ENCODE peak calls at places on chromosomes 3 and 15, in eight cellular contexts. S is dorsolateral prefrontal cortex, Q is psoas muscle, O is activated B cell treated with CpG ODN at 0.5 μM for 24 hours, M is left ventricle myocardium inferior, P is fibroblast of lung, R is astrocyte of the spinal cord, T is tibial artery. E is an unnamed sample.
A peak's percentile ranks its signal among the peaks of the same experiment; 100 is the strongest.

GRCh38 chr15:55683366-55683765 is 59.6 kb downstream of the PRTG start:
- DNase-seq in P (peak; percentile 65), M (no peak), T (no peak), Q (no peak), R (peak; percentile 41), O (no peak), S (no peak), E (no peak)

GRCh38 chr3:58271901-58272501 is 34.0 kb upstream of the RPP14 start:
- DNase-seq in Q (no peak), S (no peak), P (peak; percentile 95), T (no peak), M (no peak), R (peak; percentile 92), O (no peak), E (no peak)

GRCh38 chr3:113948015-113948917 is 453 bp downstream of the ZDHHC23 start:
- DNase-seq in M (no peak), P (peak; percentile 6), Q (no peak), T (no peak), R (no peak), O (no peak), S (peak; percentile 30), E (peak; percentile 49)

GRCh38 chr3:10927551-10927950 is 65.0 kb upstream of the SLC6A1 start:
- DNase-seq in R (no peak), M (no peak), Q (no peak), P (no peak), O (no peak), S (no peak), T (no peak), E (no peak)

GRCh38 chr3:27990347-27990746 is 251.1 kb upstream of the CMC1 start:
- DNase-seq in R (no peak), T (no peak), S (no peak), Q (no peak), O (no peak), P (no peak), M (no peak), E (no peak)

GRCh38 chr15:62564889-62565288 is 399.8 kb upstream of the C2CD4B start:
- DNase-seq in M (no peak), T (no peak), O (no peak), P (no peak), Q (no peak), R (no peak), S (no peak), E (no peak)

GRCh38 chr15:60255390-60255789 is 142.4 kb downstream of the ANXA2 start:
- DNase-seq in T (no peak), R (no peak), P (no peak), O (no peak), S (no peak), Q (no peak), M (no peak), E (no peak)

GRCh38 chr3:8110966-8111798 is 390.4 kb upstream of the LMCD1 start:
- DNase-seq in R (peak; percentile 68), T (peak; percentile 64), O (no peak), Q (no peak), M (no peak), P (peak; percentile 72), S (peak; percentile 60), E (peak; percentile 72)

GRCh38 chr3:129314757-129315385 is 36.2 kb downstream of the HMCES start:
- DNase-seq in M (peak; percentile 90), R (peak; percentile 90), Q (peak; percentile 89), O (peak; percentile 57), S (peak; percentile 86), T (peak; percentile 90), P (peak; percentile 85), E (peak; percentile 73)

GRCh38 chr3:189629803-189630455 is 1.3 kb upstream of the TP63 start:
- DNase-seq in S (no peak), P (no peak), T (no peak), M (peak; percentile 25), Q (peak; percentile 57), R (peak; percentile 9), O (no peak), E (no peak)

GRCh38 chr15:68418611-68419161 is 13.3 kb downstream of the ITGA11 start:
- DNase-seq in M (no peak), T (no peak), Q (no peak), P (peak; percentile 79), O (peak; percentile 1), S (no peak), R (peak; percentile 72), E (no peak)

GRCh38 chr3:195286115-195286872 is 15.3 kb upstream of the XXYLT1 start:
- DNase-seq in R (peak; percentile 56), T (no peak), Q (no peak), P (peak; percentile 55), S (no peak), O (no peak), M (no peak), E (no peak)

GRCh38 chr15:42315435-42316020 is 42.3 kb upstream of the TMEM87A start:
- DNase-seq in O (no peak), Q (no peak), T (no peak), R (no peak), P (no peak), S (no peak), M (no peak), E (no peak)

GRCh38 chr3:24088782-24089181 is 143.7 kb downstream of the NR1D2 start:
- DNase-seq in S (no peak), O (no peak), R (peak; percentile 8), M (no peak), T (no peak), Q (no peak), P (peak; percentile 11), E (no peak)

GRCh38 chr3:167209011-167209410 is 171.1 kb downstream of the ZBBX start:
- DNase-seq in M (no peak), S (no peak), R (no peak), T (no peak), O (no peak), P (no peak), Q (no peak), E (no peak)

GRCh38 chr3:112307557-112307956 is 13.5 kb upstream of the SLC9C1 start:
- DNase-seq in M (no peak), O (no peak), T (no peak), Q (no peak), P (no peak), R (no peak), S (no peak), E (no peak)

GRCh38 chr3:104892044-104892443 is 474.7 kb upstream of the ALCAM start:
- DNase-seq in T (no peak), P (no peak), O (no peak), S (no peak), Q (no peak), R (no peak), M (no peak), E (no peak)

GRCh38 chr3:77467702-77468407 is 428.0 kb downstream of the ROBO2 start:
- DNase-seq in P (peak; percentile 2), O (no peak), R (no peak), M (peak; percentile 21), T (peak; percentile 33), S (no peak), Q (no peak), E (no peak)

GRCh38 chr15:58114388-58114787 is 23.8 kb upstream of the AQP9 start:
- DNase-seq in R (no peak), Q (no peak), P (no peak), S (no peak), M (no peak), O (no peak), T (no peak), E (no peak)

GRCh38 chr3:161208931-161209330 is 12.2 kb upstream of the NMD3 start:
- DNase-seq in M (no peak), O (no peak), T (no peak), P (no peak), R (no peak), S (no peak), Q (no peak), E (no peak)
- TF ChIP-seq CTCF in M (no peak), O (no peak), T (no peak), P (no peak), R (no peak), S (no peak), Q (no peak), E (no peak)

GRCh38 chr15:64905119-64905831 is 6.4 kb upstream of the ANKDD1A start:
- DNase-seq in M (peak; percentile 84), Q (peak; percentile 86), T (peak; percentile 74), O (peak; percentile 78), R (peak; percentile 70), S (peak; percentile 73), P (peak; percentile 68), E (no peak)
- TF ChIP-seq CTCF in M (peak; percentile 98), Q (peak; percentile 70), T (peak; percentile 88), O (peak; percentile 59), R (peak; percentile 92), S (peak; percentile 92), P (peak; percentile 93), E (peak; percentile 52)

DNA sequence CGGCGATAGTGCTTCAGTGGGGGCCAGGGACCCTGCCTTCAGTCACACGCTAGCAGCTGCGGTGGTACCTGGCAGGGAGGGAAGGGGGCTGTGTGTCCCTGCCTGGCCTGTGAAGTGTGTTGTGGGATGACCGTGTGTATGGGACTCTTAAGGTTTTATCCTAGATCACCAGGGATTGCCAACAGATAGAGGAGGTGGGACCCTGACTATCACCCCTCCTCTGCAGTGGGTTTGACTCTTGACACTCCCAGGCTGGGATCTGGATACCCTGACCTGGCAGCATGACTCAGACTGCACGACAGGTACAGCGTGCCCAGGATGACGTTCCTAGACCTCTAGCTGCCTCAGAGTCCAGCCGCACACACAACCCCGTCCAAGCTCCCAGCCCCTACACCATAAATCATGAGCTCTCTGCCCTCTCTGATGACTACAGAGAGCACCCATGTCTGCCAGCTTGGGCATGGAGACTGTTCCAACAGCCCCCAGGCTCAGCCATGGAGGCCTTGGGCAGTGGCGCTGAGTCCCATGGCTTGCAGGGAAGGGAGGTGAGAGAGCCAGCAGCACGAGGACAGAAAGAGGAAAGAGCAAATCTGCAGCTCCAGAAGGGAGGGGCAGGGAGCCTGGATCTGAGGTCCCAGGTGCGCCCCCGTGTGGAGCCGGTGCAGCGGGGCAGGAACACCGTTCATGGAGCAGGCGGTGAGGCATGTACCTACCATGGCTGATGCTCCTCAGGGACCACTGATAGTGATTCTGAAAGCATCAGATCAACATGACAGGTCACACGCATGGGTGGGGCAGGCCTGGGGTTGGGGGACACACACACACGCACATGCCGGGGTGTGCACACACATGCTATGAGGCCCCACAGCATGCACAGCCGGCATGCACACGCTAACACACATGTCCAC is 71.0 kb downstream of the ADAMTS7 start:
- DNase-seq in P (no peak), M (no peak), R (no peak), T (no peak), O (no peak), S (no peak), Q (peak; percentile 80), E (no peak)
- TF ChIP-seq CTCF in P (peak; percentile 41), M (peak; percentile 48), R (peak; percentile 55), T (no peak), O (no peak), S (no peak), Q (peak; percentile 35), E (no peak)

GRCh38 chr3:187745201-187746058 is at the start of gene BCL6:
- DNase-seq in O (peak; percentile 77), T (peak; percentile 94), S (peak; percentile 90), P (peak; percentile 99), Q (peak; percentile 96), M (peak; percentile 92), R (peak; percentile 99), E (peak; percentile 89)
- TF ChIP-seq CTCF in O (no peak), T (no peak), S (no peak), P (no peak), Q (no peak), M (no peak), R (no peak), E (no peak)

E was measured in mesothelial cell of epicardium.